ENCODE peak calls at places on chromosomes 12 and 14, in nine cellular contexts. K is fibroblast of lung, G is transverse colon, C is left ventricle myocardium inferior, L is tibial artery, A is neuronal stem cell, T is aorta, R is body of pancreas, D is A549. Q is an unnamed sample. For H3K4me1 and H3K9me3, the result is how much of the 10 kb centered on the place peaks cover.

GRCh38 chr12:103955811-103956514 is 9.7 kb upstream of the TDG start:
- DNase-seq in K (peak), L (no peak), T (no peak), R (no peak), A (no peak), D (no peak), G (no peak), C (no peak), Q (peak)

GRCh38 chr14:77094672-77095284 is 3.3 kb upstream of the CIPC start:
- DNase-seq in G (peak), R (peak), L (peak), A (peak), K (peak), T (peak), C (peak), D (peak), Q (peak)

GRCh38 chr12:105214670-105215375 is 21.2 kb downstream of the APPL2 start:
- DNase-seq in T (no peak), K (no peak), L (no peak), C (no peak), G (peak), R (peak), D (peak), A (no peak), Q (no peak)

GRCh38 chr12:6315184-6315583 is 4.7 kb downstream of the PLEKHG6 start:
- DNase-seq in L (no peak), G (no peak), K (no peak), A (no peak), D (no peak), C (no peak), R (no peak), T (no peak), Q (no peak)

GRCh38 chr14:104749111-104749649 is 3.8 kb upstream of the SIVA1 start:
- DNase-seq in R (no peak), K (peak), G (peak), T (peak), A (no peak), D (no peak), C (no peak), L (peak), Q (peak)

GRCh38 chr12:85575115-85576096 is 260.8 kb downstream of the RASSF9 start:
- DNase-seq in K (peak), D (peak), A (peak), G (peak), T (peak), C (peak), L (peak), R (peak), Q (peak)

GRCh38 chr12:19223018-19223417 is 93.5 kb downstream of the PLEKHA5 start:
- DNase-seq in T (no peak), A (no peak), K (peak), L (no peak), D (peak), C (no peak), R (no peak), G (no peak), Q (no peak)

GRCh38 chr12:6337958-6338406 is 3.9 kb downstream of the TNFRSF1A start:
- DNase-seq in L (no peak), G (no peak), C (no peak), T (no peak), D (peak), A (no peak), R (no peak), K (peak), Q (no peak)

GRCh38 chr12:40561395-40561966 is 130.8 kb upstream of the CNTN1 start:
- DNase-seq in A (no peak), C (no peak), T (no peak), D (no peak), L (no peak), G (no peak), K (no peak), R (no peak), Q (no peak)

GRCh38 chr14:58138719-58139482 is 13.1 kb downstream of the ARMH4 start:
- DNase-seq in R (no peak), L (no peak), D (no peak), C (no peak), A (no peak), K (no peak), G (no peak), T (no peak), Q (no peak)

GRCh38 chr12:114408415-114408814 is 2.5 kb upstream of the TBX5 start:
- DNase-seq in C (no peak), T (no peak), K (no peak), R (no peak), A (no peak), D (no peak), L (no peak), G (no peak), Q (no peak)

GRCh38 chr14:98714604-98715003 is 557.4 kb downstream of the BCL11B start:
- DNase-seq in D (no peak), A (no peak), C (no peak), G (no peak), T (no peak), R (no peak), L (no peak), K (no peak), Q (no peak)

GRCh38 chr14:90697577-90698206 is 118.5 kb downstream of the TTC7B start:
- DNase-seq in A (peak), L (peak), R (peak), K (peak), C (peak), T (peak), D (peak), G (peak), Q (peak)

GRCh38 chr14:90696728-90697127 is 119.5 kb downstream of the TTC7B start:
- DNase-seq in T (no peak), R (no peak), D (no peak), K (no peak), G (no peak), A (no peak), C (no peak), L (no peak), Q (no peak)

GRCh38 chr14:90698379-90698869 is 117.8 kb downstream of the TTC7B start:
- DNase-seq in D (no peak), C (peak), T (peak), G (peak), L (peak), A (no peak), R (peak), K (peak), Q (no peak)

GRCh38 chr14:90695997-90696681 is 120.1 kb downstream of the TTC7B start:
- DNase-seq in K (no peak), L (no peak), D (no peak), T (no peak), G (no peak), A (no peak), R (no peak), C (no peak), Q (no peak)

DNA sequence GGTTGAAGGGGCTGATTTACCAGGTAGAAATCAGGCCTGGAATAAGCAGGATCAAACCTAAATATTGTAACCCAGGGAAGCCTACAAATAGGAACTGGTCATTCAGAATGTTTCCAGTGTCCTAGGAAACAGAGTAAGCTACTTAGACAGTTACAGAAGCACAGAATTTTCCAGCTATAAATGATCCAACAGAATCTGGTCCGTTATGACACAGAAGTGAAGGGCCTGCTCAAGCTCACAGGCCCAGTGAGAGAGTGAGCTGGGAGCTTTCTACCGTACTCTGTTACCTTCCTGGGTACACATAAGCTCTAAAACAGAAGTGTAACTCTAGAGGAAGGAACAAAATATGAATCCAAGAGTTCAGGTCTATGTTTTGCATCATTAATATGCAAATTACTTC is 119.1 kb downstream of the TTC7B start:
- DNase-seq in L (no peak), R (no peak), D (no peak), G (no peak), C (no peak), K (no peak), A (no peak), T (no peak), Q (no peak)
- H3K4me1 ChIP-seq in L (under half), R (under half), D (under half), G (under half), C (under half), K (under half), A (under half), T (under half), Q (under half)

GRCh38 chr12:15200703-15201102 is 20.5 kb downstream of the RERG start:
- DNase-seq in T (no peak), K (no peak), L (no peak), R (no peak), G (no peak), A (no peak), C (no peak), D (no peak), Q (no peak)
- H3K4me3 ChIP-seq in T (no peak), K (no peak), L (no peak), R (no peak), G (no peak), A (no peak), C (no peak), D (no peak), Q (no peak)

GRCh38 chr12:34597548-34598351 is 575.5 kb downstream of the ALG10 start:
- DNase-seq in D (no peak), L (no peak), G (peak), A (no peak), R (peak), C (no peak), T (no peak), K (no peak), Q (no peak)
- H3K9me3 ChIP-seq in D (under half), L (half or more), G (under half), A (under half), R (under half), C (half or more), T (under half), K (under half), Q (under half)

GRCh38 chr14:101858791-101859537 is 97.5 kb downstream of the PPP2R5C start:
- DNase-seq in T (no peak), A (no peak), K (no peak), R (no peak), D (no peak), G (no peak), L (no peak), C (peak), Q (no peak)

GRCh38 chr14:101859538-101859902 is 98.0 kb downstream of the PPP2R5C start:
- DNase-seq in G (no peak), T (no peak), L (no peak), C (no peak), D (no peak), A (no peak), R (no peak), K (no peak), Q (no peak)

GRCh38 chr14:101855958-101856357 is 94.4 kb downstream of the PPP2R5C start:
- DNase-seq in R (no peak), T (no peak), L (no peak), C (no peak), G (no peak), D (no peak), K (no peak), A (no peak), Q (no peak)

GRCh38 chr14:101859916-101860315 is 98.4 kb downstream of the PPP2R5C start:
- DNase-seq in A (no peak), K (no peak), C (no peak), G (no peak), R (no peak), L (no peak), T (no peak), D (no peak), Q (no peak)

GRCh38 chr14:101857226-101857625 is 95.7 kb downstream of the PPP2R5C start:
- DNase-seq in K (no peak), L (no peak), C (no peak), G (no peak), T (no peak), R (no peak), D (peak), A (no peak), Q (no peak)
- H3K4me1 ChIP-seq in K (under half), L (under half), C (half or more), G (half or more), T (under half), R (under half), D (under half), A (under half), Q (under half)

Q was measured in neural progenitor cell.